ENCODE peak calls at places on chromosomes 2 and 18, in four cellular contexts. D is transverse colon, E is K562, I is HL-60. Z is an unnamed sample.
A peak's percentile ranks its signal among the peaks of the same experiment; 100 is the strongest.

GRCh38 chr2:26911911-26912861 is 58.3 kb upstream of the MAPRE3 start:
- DNase-seq in D (no peak), E (no peak), I (no peak), Z (no peak)

GRCh38 chr2:6368271-6368670 is 497.4 kb downstream of the CMPK2 start:
- DNase-seq in I (no peak), E (no peak), D (no peak), Z (no peak)

GRCh38 chr18:23020555-23021294 is 87.6 kb downstream of the RBBP8 start:
- DNase-seq in E (no peak), D (no peak), I (no peak), Z (no peak)

GRCh38 chr18:46071894-46072867 is at the start of gene PSTPIP2:
- DNase-seq in E (peak; percentile 58), D (peak; percentile 71), I (no peak), Z (peak; percentile 96)

GRCh38 chr18:35458271-35458670 is 39.5 kb downstream of the INO80C start:
- DNase-seq in D (no peak), E (no peak), I (no peak), Z (no peak)

GRCh38 chr18:77047803-77048419 is 84.7 kb downstream of the MBP start:
- DNase-seq in E (no peak), D (no peak), I (no peak), Z (no peak)

GRCh38 chr2:126882736-126883660 is 15.7 kb upstream of the TEX51 start:
- DNase-seq in D (no peak), I (no peak), E (no peak), Z (no peak)

GRCh38 chr2:144501118-144501517 is 18.8 kb downstream of the ZEB2 start:
- DNase-seq in E (no peak), D (no peak), I (no peak), Z (no peak)

GRCh38 chr2:239814917-239815637 is 210.1 kb downstream of the NDUFA10 start:
- DNase-seq in D (peak; percentile 29), E (no peak), I (no peak), Z (peak; percentile 63)

GRCh38 chr18:54888933-54889332 is 60.7 kb downstream of the RAB27B start:
- DNase-seq in E (no peak), I (no peak), D (no peak), Z (no peak)

GRCh38 chr2:238967031-238967977 is 119.4 kb downstream of the TWIST2 start:
- DNase-seq in D (no peak), I (no peak), E (peak; percentile 40), Z (no peak)

GRCh38 chr2:10289891-10290290 is 12.8 kb upstream of the HPCAL1 start:
- DNase-seq in I (no peak), D (no peak), E (no peak), Z (no peak)

GRCh38 chr2:112725545-112726457 is 5.0 kb downstream of the NT5DC4 start:
- DNase-seq in I (no peak), D (no peak), E (no peak), Z (no peak)

GRCh38 chr2:234203135-234203984 is 152.9 kb downstream of the SPP2 start:
- DNase-seq in D (no peak), I (no peak), E (no peak), Z (no peak)

GRCh38 chr2:152542995-152543481 is 174.2 kb downstream of the PRPF40A start:
- DNase-seq in E (no peak), I (no peak), D (no peak), Z (no peak)

GRCh38 chr2:241223211-241224067 is 35.0 kb downstream of the ANO7 start:
- DNase-seq in E (no peak), D (no peak), I (peak; percentile 40), Z (peak; percentile 69)

GRCh38 chr2:237144516-237144915 is 58.8 kb downstream of the COPS8 start:
- DNase-seq in I (no peak), D (no peak), E (no peak), Z (no peak)
- H3K27ac ChIP-seq in I (no peak overlapping the region), D (no peak overlapping the region), E (no peak overlapping the region), Z (no peak overlapping the region)

GRCh38 chr2:36963106-36963505 is 3.2 kb downstream of the STRN start:
- DNase-seq in E (no peak), D (no peak), I (no peak), Z (no peak)
- H3K4me3 ChIP-seq in E (no peak overlapping the region), D (no peak overlapping the region), I (no peak overlapping the region), Z (no peak overlapping the region)

GRCh38 chr18:62925031-62925688 is 209.8 kb downstream of the PHLPP1 start:
- DNase-seq in E (no peak), D (no peak), I (no peak), Z (no peak)
- TF ChIP-seq POLR2AphosphoS5 in E (no peak), D (no peak), I (no peak), Z (no peak)

GRCh38 chr2:55968931-55969330 is 45.3 kb upstream of the EFEMP1 start:
- DNase-seq in D (no peak), I (no peak), E (no peak), Z (no peak)

GRCh38 chr2:55965966-55966365 is 42.4 kb upstream of the EFEMP1 start:
- DNase-seq in I (no peak), E (no peak), D (no peak), Z (no peak)

GRCh38 chr2:55962910-55963309 is 39.3 kb upstream of the EFEMP1 start:
- DNase-seq in D (no peak), I (no peak), E (no peak), Z (no peak)

GRCh38 chr2:55966431-55967118 is 43.0 kb upstream of the EFEMP1 start:
- DNase-seq in E (no peak), I (no peak), D (peak; percentile 8), Z (peak; percentile 75)

DNA sequence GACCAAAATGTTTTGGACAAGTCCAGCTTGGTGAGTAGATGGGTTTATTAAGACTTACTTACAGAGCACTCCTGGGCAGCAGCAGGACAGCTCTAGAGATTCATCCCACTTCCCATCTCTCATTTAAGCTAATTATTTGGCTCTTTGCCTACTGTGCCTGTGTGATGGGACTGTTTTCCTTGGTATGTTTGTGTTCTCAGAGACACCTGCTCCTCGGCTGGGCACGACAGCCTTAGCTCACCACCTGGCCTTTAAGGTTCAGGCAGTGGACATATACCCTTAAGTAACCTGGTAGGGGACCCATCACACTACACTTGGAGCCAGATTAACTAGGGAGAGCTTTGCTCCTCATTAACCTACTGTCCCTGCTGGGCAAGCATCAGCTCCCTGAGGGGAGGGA is 41.7 kb upstream of the EFEMP1 start:
- DNase-seq in E (no peak), D (no peak), I (no peak), Z (no peak)
- H3K27ac ChIP-seq in E (no peak overlapping the region), D (no peak overlapping the region), I (no peak overlapping the region), Z (peak overlapping the region; percentile 68)

GRCh38 chr2:54086157-54086556 is 29.3 kb upstream of the ACYP2 start:
- DNase-seq in I (no peak), D (no peak), E (no peak), Z (no peak)

GRCh38 chr2:54088191-54088634 is 27.2 kb upstream of the ACYP2 start:
- DNase-seq in I (no peak), E (no peak), D (no peak), Z (no peak)

GRCh38 chr2:54088719-54089118 is 26.7 kb upstream of the ACYP2 start:
- DNase-seq in D (no peak), I (no peak), E (no peak), Z (no peak)

GRCh38 chr2:54092940-54093339 is 22.5 kb upstream of the ACYP2 start:
- DNase-seq in D (no peak), E (no peak), I (no peak), Z (no peak)

GRCh38 chr2:54090521-54091117 is 24.8 kb upstream of the ACYP2 start:
- DNase-seq in I (no peak), D (no peak), E (no peak), Z (no peak)
- H3K4me3 ChIP-seq in I (no peak overlapping the region), D (no peak overlapping the region), E (no peak overlapping the region), Z (no peak overlapping the region)

DNA sequence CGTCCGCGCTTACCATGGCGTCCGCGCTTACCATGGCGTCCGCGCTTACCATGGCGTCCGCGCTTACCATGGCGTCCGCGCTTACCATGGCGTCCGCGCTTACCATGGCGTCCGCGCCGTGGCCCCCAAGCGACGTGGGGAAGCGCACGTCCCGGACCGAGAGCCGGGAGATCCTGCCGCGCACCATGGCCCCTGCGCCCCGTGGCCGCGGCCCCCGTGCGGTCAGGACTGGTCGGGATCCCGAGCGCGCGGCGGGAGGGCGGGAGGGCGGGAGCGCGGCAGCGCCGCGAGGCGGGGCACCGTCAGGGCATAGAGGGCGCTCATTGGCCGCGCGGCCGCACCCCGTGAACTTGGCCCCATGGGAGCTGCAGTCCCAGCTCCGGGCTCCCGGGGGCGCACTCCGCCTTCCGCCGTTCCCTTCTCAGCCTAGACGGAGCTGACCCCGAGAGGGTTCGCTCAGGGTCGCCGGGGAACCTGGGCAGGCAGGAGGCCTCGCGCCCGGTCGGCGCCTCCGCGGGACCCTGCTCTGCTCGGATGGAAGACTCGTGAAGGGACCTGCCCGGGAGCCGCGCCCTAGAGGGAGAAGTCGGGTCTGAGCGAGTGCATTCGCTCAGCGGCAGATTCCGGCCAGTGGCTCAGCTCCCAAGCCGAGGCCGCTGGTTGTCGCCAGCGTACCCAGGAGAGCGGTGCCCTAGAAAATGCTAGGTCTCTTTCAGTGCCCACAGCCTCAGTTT is at the start of gene ENOSF1:
- DNase-seq in E (peak; percentile 93), D (peak; percentile 93), I (peak; percentile 74), Z (peak; percentile 95)
- TF ChIP-seq POLR2AphosphoS5 in E (peak; percentile 79), D (peak; percentile 72), I (peak; percentile 91), Z (peak; percentile 79)

GRCh38 chr2:68726100-68726499 is 8.5 kb upstream of the ARHGAP25 start:
- DNase-seq in E (no peak), D (no peak), I (no peak), Z (no peak)

GRCh38 chr2:68726608-68727367 is 7.8 kb upstream of the ARHGAP25 start:
- DNase-seq in E (no peak), D (peak; percentile 70), I (peak; percentile 63), Z (peak; percentile 91)

GRCh38 chr2:68732036-68732435 is 2.6 kb upstream of the ARHGAP25 start:
- DNase-seq in E (no peak), D (peak; percentile 23), I (peak; percentile 77), Z (no peak)

GRCh38 chr2:68730828-68731227 is 3.8 kb upstream of the ARHGAP25 start:
- DNase-seq in D (no peak), I (no peak), E (no peak), Z (no peak)

GRCh38 chr2:68727698-68728375 is 6.8 kb upstream of the ARHGAP25 start:
- DNase-seq in D (no peak), I (no peak), E (no peak), Z (no peak)
- H3K27ac ChIP-seq in D (no peak overlapping the region), I (peak overlapping the region; percentile 57), E (no peak overlapping the region), Z (peak overlapping the region; percentile 73)

GRCh38 chr2:222671259-222672067 is at the start of gene MOGAT1:
- DNase-seq in I (no peak), D (peak; percentile 34), E (no peak), Z (peak; percentile 87)
- H3K4me3 ChIP-seq in I (peak within 1 kb of the TSS; percentile 30), D (peak within 1 kb of the TSS; percentile 29), E (no peak within 1 kb of the TSS), Z (peak within 1 kb of the TSS; percentile 18)

DNA sequence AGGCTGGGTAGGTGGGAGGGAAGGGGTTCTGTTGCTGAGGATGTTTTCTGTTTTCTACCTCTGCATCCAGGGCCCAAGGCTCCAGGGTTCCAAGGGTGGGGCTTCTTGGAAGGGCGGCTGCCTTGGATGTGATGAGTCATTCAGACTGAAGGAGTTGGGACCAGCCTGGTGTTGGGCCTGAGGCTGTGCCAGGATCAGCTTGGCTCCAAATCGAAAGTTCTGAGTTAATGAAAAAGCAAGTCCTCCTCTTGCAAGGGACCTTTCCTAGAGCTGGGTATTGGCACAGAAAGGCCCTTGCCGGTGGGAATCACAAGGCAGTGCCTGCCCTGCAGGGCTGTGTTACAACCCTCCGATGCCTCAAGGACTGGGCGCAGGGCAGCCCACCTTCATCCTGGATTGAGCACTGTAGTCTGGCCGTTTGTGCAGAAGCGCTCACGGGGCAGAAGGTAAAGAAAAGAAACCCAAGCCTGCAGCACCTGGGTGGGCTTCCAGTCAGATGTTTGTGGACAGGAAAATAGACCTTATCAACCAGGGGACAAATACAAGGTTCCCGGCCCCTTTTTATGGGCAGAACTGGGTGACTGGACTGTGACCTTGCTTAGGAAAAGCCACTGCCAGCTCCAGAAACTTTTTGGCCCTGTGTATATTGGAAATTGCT is 52.5 kb upstream of the MCFD2 start:
- DNase-seq in E (peak; percentile 72), I (no peak), D (peak; percentile 80), Z (no peak)
- TF ChIP-seq POLR2AphosphoS5 in E (no peak), I (no peak), D (peak; percentile 17), Z (no peak)

Z was measured in spleen.